ENCODE peak calls at places on chromosomes 2 and 18, in five cellular contexts. V is IMR-90, L is HCT116, K is kidney, A is left ventricle myocardium inferior. H is an unnamed sample.
A peak's percentile ranks its signal among the peaks of the same experiment; 100 is the strongest.

GRCh38 chr2:96530144-96530430 is 6.5 kb upstream of the ARID5A start:
- DNase-seq in V (no peak), L (no peak), K (no peak), A (no peak), H (no peak)

GRCh38 chr2:58268685-58269084 is 27.6 kb upstream of the FANCL start:
- DNase-seq in V (no peak), L (no peak), K (no peak), A (no peak), H (no peak)

GRCh38 chr2:47658646-47659320 is 124.2 kb upstream of the MSH6 start:
- DNase-seq in V (no peak), L (no peak), K (no peak), A (no peak), H (no peak)

GRCh38 chr2:190052307-190052706 is 10.2 kb downstream of the MSTN start:
- DNase-seq in V (no peak), L (no peak), K (no peak), A (no peak), H (no peak)

GRCh38 chr2:96957299-96957698 is 29.1 kb downstream of the FAM178B start:
- DNase-seq in V (no peak), L (no peak), K (no peak), A (no peak), H (no peak)

GRCh38 chr2:161029321-161029720 is 130.9 kb upstream of the TANK start:
- DNase-seq in V (no peak), L (no peak), K (no peak), A (no peak), H (no peak)

GRCh38 chr18:54163458-54163857 is 61.0 kb downstream of the MBD2 start:
- DNase-seq in V (peak; percentile 13), L (no peak), K (no peak), A (no peak), H (no peak)

GRCh38 chr2:58156780-58157179 is 84.3 kb downstream of the FANCL start:
- DNase-seq in V (peak; percentile 53), L (no peak), K (no peak), A (no peak), H (no peak)

GRCh38 chr2:201383156-201383555 is 26.0 kb upstream of the FLACC1 start:
- DNase-seq in V (no peak), L (no peak), K (no peak), A (no peak), H (no peak)

GRCh38 chr2:174901075-174901474 is 104.1 kb downstream of the CHN1 start:
- DNase-seq in V (peak; percentile 36), L (no peak), K (no peak), A (no peak), H (no peak)

GRCh38 chr18:31657823-31658669 is 26.3 kb downstream of the B4GALT6 start:
- DNase-seq in V (no peak), L (no peak), K (no peak), A (no peak), H (no peak)

GRCh38 chr18:6921571-6921970 is 192.1 kb downstream of the ARHGAP28 start:
- DNase-seq in V (no peak), L (no peak), K (no peak), A (no peak), H (no peak)

GRCh38 chr2:49831698-49832367 is 677.5 kb upstream of the FSHR start:
- DNase-seq in V (no peak), L (no peak), K (no peak), A (no peak), H (no peak)

GRCh38 chr2:17539596-17539992 is 902 bp upstream of the VSNL1 start:
- DNase-seq in V (no peak), L (peak; percentile 62), K (peak; percentile 39), A (peak; percentile 20), H (peak; percentile 21)

GRCh38 chr2:85409719-85410583 is at the start of gene CAPG:
- DNase-seq in V (no peak), L (no peak), K (peak; percentile 93), A (peak; percentile 50), H (peak; percentile 48)

GRCh38 chr2:197986977-197987376 is 182.6 kb downstream of the PLCL1 start:
- DNase-seq in V (no peak), L (no peak), K (no peak), A (no peak), H (no peak)

GRCh38 chr2:8153258-8153718 is 528.6 kb upstream of the ID2 start:
- DNase-seq in V (no peak), L (no peak), K (no peak), A (no peak), H (no peak)

GRCh38 chr18:58793361-58793760 is 71.3 kb upstream of the ZNF532 start:
- DNase-seq in V (peak; percentile 90), L (no peak), K (no peak), A (no peak), H (peak; percentile 35)

GRCh38 chr2:241999184-241999583 is 129.7 kb downstream of the RTP5 start:
- DNase-seq in V (no peak), L (no peak), K (no peak), A (no peak), H (no peak)

GRCh38 chr2:242002944-242003343 is 133.4 kb downstream of the RTP5 start:
- DNase-seq in V (no peak), L (no peak), K (no peak), A (no peak), H (no peak)

GRCh38 chr2:242004223-242004901 is 134.8 kb downstream of the RTP5 start:
- DNase-seq in V (no peak), L (no peak), K (no peak), A (no peak), H (no peak)

GRCh38 chr2:242001853-242002252 is 132.3 kb downstream of the RTP5 start:
- DNase-seq in V (no peak), L (no peak), K (no peak), A (no peak), H (no peak)

DNA sequence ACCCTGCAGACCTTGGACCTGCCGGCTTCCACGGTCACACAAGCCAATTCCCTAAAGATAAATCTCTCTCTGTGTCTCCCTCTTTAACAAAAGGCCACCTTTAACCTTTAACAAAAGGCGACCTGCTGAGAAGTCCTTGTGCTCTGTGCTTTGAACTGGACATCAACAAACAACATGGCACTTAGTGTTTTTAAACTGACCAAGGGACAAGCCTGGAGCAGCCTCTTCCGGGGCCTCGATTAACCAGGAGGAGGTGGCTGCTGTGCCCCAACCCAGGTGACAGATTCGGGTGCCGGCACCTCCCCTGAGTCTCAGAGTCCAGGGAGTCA is 135.3 kb downstream of the RTP5 start:
- DNase-seq in V (no peak), L (no peak), K (no peak), A (no peak), H (no peak)
- H3K4me3 ChIP-seq in V (no peak overlapping the region), L (no peak overlapping the region), K (no peak overlapping the region), A (no peak overlapping the region), H (no peak overlapping the region)

GRCh38 chr2:240832205-240832727 is 12.2 kb upstream of the KIF1A start:
- DNase-seq in V (peak; percentile 82), L (peak; percentile 83), K (peak; percentile 98), A (peak; percentile 83), H (peak; percentile 92)
- H3K4me3 ChIP-seq in V (peak overlapping the region; percentile 34), L (peak overlapping the region; percentile 29), K (peak overlapping the region; percentile 14), A (peak overlapping the region; percentile 42), H (peak overlapping the region; percentile 28)

DNA sequence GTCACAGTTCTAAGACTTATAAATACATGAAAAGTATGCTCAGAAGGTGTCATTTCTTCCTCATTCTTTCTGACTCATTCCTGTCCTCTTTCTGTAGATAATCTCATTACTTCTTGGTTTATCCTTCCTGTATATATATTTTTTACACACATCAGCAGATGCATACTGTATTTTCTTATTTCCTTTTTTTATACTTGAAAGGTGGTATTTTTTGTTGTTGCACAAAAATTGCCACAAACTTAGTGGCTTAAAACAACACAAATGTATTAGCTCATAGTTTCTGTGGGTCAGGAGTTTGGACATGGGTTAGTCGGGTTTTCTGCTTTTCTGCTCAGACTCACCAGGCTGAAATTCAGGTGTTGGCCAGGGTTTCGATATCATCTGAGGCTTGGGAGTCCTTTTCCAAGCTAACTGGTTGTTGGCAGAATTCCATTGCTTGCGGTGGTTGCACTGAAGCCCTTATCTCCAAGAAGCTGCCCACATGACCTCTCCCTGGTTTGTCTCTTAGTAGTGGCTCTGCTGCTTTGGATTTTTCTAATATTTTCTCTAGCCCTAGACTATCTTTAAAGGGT is 162.6 kb downstream of the FMNL2 start:
- DNase-seq in V (peak; percentile 61), L (peak; percentile 75), K (no peak), A (no peak), H (no peak)
- H3K4me3 ChIP-seq in V (no peak overlapping the region), L (peak overlapping the region; percentile 2), K (no peak overlapping the region), A (no peak overlapping the region), H (no peak overlapping the region)

GRCh38 chr2:74648009-74648443 is at the start of gene M1AP:
- DNase-seq in V (no peak), L (peak; percentile 75), K (peak; percentile 75), A (no peak), H (no peak)
- H3K4me3 ChIP-seq in V (no peak within 1 kb of the TSS), L (peak within 1 kb of the TSS; percentile 50), K (no peak within 1 kb of the TSS), A (peak within 1 kb of the TSS; percentile 47), H (no peak within 1 kb of the TSS)

GRCh38 chr2:238728322-238729260 is 119.3 kb upstream of the TWIST2 start:
- DNase-seq in V (peak; percentile 76), L (no peak), K (no peak), A (no peak), H (peak; percentile 70)
- H3K4me3 ChIP-seq in V (no peak overlapping the region), L (no peak overlapping the region), K (no peak overlapping the region), A (no peak overlapping the region), H (no peak overlapping the region)

GRCh38 chr2:11822746-11823411 is 76.4 kb downstream of the LPIN1 start:
- DNase-seq in V (peak; percentile 66), L (no peak), K (no peak), A (no peak), H (peak; percentile 47)
- H3K4me3 ChIP-seq in V (no peak overlapping the region), L (no peak overlapping the region), K (no peak overlapping the region), A (no peak overlapping the region), H (no peak overlapping the region)

GRCh38 chr2:207621640-207622039 is 3.6 kb downstream of the METTL21A start:
- DNase-seq in V (no peak), L (no peak), K (no peak), A (no peak), H (no peak)
- H3K4me3 ChIP-seq in V (no peak overlapping the region), L (no peak overlapping the region), K (no peak overlapping the region), A (no peak overlapping the region), H (no peak overlapping the region)